ENCODE peak calls at places on chromosomes 16 and 17, in seven cellular contexts. T is heart left ventricle, B is AG09309, M is kidney epithelial cell, I is bronchial epithelial cell, N is brain microvascular endothelial cell, D is astrocyte of the cerebellum. L is an unnamed sample.

GRCh38 chr17:34259151-34259550 is 4.1 kb downstream of the CCL2 start:
- DNase-seq in T (no peak), B (no peak), M (no peak), I (peak), N (no peak), D (no peak), L (no peak)

GRCh38 chr17:75295220-75296158 is 6.3 kb upstream of the SLC25A19 start:
- DNase-seq in T (no peak), B (no peak), M (no peak), I (no peak), N (no peak), D (no peak), L (peak)

GRCh38 chr16:46929378-46930332 is 43.8 kb downstream of the DNAJA2 start:
- DNase-seq in T (peak), B (peak), M (no peak), I (peak), N (peak), D (peak), L (peak)

GRCh38 chr17:53844476-53845107 is 21.9 kb downstream of the KIF2B start:
- DNase-seq in T (no peak), B (no peak), M (no peak), I (no peak), N (no peak), D (no peak), L (no peak)

GRCh38 chr16:85984947-85985451 is 86.0 kb downstream of the IRF8 start:
- DNase-seq in T (no peak), B (no peak), M (no peak), I (no peak), N (no peak), D (no peak), L (peak)

GRCh38 chr17:19508327-19508867 is 25.3 kb upstream of the SLC47A1 start:
- DNase-seq in T (no peak), B (no peak), M (no peak), I (peak), N (no peak), D (no peak), L (peak)

GRCh38 chr16:49020436-49020835 is 261.2 kb downstream of the CBLN1 start:
- DNase-seq in T (no peak), B (no peak), M (no peak), I (no peak), N (no peak), D (no peak), L (no peak)

GRCh38 chr16:19843371-19843770 is 41.3 kb downstream of the GPRC5B start:
- DNase-seq in T (no peak), B (no peak), M (no peak), I (peak), N (no peak), D (no peak), L (no peak)

GRCh38 chr16:30886145-30886544 is 7.7 kb downstream of the BCL7C start:
- DNase-seq in T (peak), B (no peak), M (no peak), I (no peak), N (no peak), D (no peak), L (peak)

GRCh38 chr17:34382586-34383224 is 19.7 kb upstream of the CCL1 start:
- DNase-seq in T (no peak), B (no peak), M (no peak), I (no peak), N (no peak), D (no peak), L (no peak)

GRCh38 chr16:3119286-3119685 is 6.9 kb downstream of the ZNF205 start:
- DNase-seq in T (no peak), B (no peak), M (no peak), I (no peak), N (no peak), D (no peak), L (no peak)

GRCh38 chr17:40095944-40096791 is 4.2 kb downstream of the NR1D1 start:
- DNase-seq in T (peak), B (no peak), M (no peak), I (no peak), N (no peak), D (no peak), L (peak)

GRCh38 chr16:56608876-56609462 is 585 bp downstream of the MT2A start:
- DNase-seq in T (no peak), B (no peak), M (no peak), I (peak), N (no peak), D (no peak), L (no peak)

GRCh38 chr16:86566601-86566965 is at the start of gene FOXC2:
- DNase-seq in T (peak), B (peak), M (peak), I (peak), N (peak), D (peak), L (peak)

GRCh38 chr16:67183-67791 is 5.1 kb downstream of the RHBDF1 start:
- DNase-seq in T (peak), B (no peak), M (no peak), I (no peak), N (no peak), D (no peak), L (no peak)

GRCh38 chr16:27363246-27363632 is 38.7 kb upstream of the IL21R start:
- DNase-seq in T (no peak), B (no peak), M (no peak), I (no peak), N (no peak), D (no peak), L (no peak)

GRCh38 chr16:12796498-12796897 is 7.2 kb downstream of the CPPED1 start:
- DNase-seq in T (no peak), B (no peak), M (no peak), I (no peak), N (peak), D (no peak), L (no peak)

GRCh38 chr17:75036643-75037268 is 10.0 kb downstream of the ATP5PD start:
- DNase-seq in T (peak), B (no peak), M (no peak), I (peak), N (no peak), D (no peak), L (no peak)

GRCh38 chr17:68378202-68379149 is 78.8 kb downstream of the WIPI1 start:
- DNase-seq in T (peak), B (peak), M (no peak), I (peak), N (peak), D (peak), L (no peak)

GRCh38 chr16:35750701-35751104 is 2291.3 kb downstream of the TP53TG3F start:
- DNase-seq in T (no peak), B (no peak), M (no peak), I (no peak), N (no peak), D (no peak), L (no peak)

GRCh38 chr17:63039899-63040602 is 74.0 kb downstream of the TANC2 start:
- DNase-seq in T (no peak), B (no peak), M (peak), I (peak), N (peak), D (peak), L (peak)

GRCh38 chr17:21285164-21286065 is 904 bp downstream of the MAP2K3 start:
- DNase-seq in T (peak), B (no peak), M (no peak), I (peak), N (no peak), D (no peak), L (peak)

GRCh38 chr17:42016411-42016831 is 818 bp downstream of the DNAJC7 start:
- DNase-seq in T (no peak), B (no peak), M (no peak), I (peak), N (no peak), D (no peak), L (no peak)

GRCh38 chr17:49290690-49291326 is 60.2 kb upstream of the PHOSPHO1 start:
- DNase-seq in T (no peak), B (no peak), M (no peak), I (peak), N (peak), D (peak), L (no peak)

GRCh38 chr16:88591577-88592021 is 21.4 kb downstream of the ZC3H18 start:
- DNase-seq in T (no peak), B (no peak), M (no peak), I (no peak), N (no peak), D (no peak), L (peak)

GRCh38 chr16:88589441-88589840 is 19.2 kb downstream of the ZC3H18 start:
- DNase-seq in T (no peak), B (no peak), M (no peak), I (no peak), N (no peak), D (no peak), L (no peak)

GRCh38 chr16:88585269-88585668 is 15.1 kb downstream of the ZC3H18 start:
- DNase-seq in T (no peak), B (no peak), M (no peak), I (no peak), N (no peak), D (no peak), L (no peak)

GRCh38 chr16:88588754-88589153 is 18.6 kb downstream of the ZC3H18 start:
- DNase-seq in T (no peak), B (no peak), M (no peak), I (no peak), N (no peak), D (no peak), L (no peak)

DNA sequence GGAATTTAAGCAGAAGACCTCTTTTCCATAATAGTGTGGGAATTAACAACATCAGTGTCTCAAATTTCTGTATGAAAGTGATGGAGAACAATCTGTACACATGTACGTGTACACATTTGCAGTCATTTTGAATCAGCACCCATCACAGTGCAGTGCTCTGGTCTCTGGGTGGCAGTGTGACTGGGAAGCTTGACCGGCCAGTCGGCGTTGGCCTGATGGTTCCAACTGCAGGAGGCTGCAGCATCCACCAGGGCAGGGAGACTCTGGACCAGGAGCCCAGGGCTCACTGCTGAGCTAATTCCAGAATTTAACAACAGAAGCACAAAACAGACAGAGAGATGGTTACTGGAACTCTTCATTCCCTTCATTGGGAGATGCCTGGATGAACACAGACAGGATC is 17.9 kb downstream of the ZC3H18 start:
- DNase-seq in T (no peak), B (no peak), M (no peak), I (no peak), N (no peak), D (no peak), L (no peak)
- TF ChIP-seq CTCF in T (no peak), B (no peak), M (no peak), I (no peak), N (no peak), D (no peak), L (no peak)

DNA sequence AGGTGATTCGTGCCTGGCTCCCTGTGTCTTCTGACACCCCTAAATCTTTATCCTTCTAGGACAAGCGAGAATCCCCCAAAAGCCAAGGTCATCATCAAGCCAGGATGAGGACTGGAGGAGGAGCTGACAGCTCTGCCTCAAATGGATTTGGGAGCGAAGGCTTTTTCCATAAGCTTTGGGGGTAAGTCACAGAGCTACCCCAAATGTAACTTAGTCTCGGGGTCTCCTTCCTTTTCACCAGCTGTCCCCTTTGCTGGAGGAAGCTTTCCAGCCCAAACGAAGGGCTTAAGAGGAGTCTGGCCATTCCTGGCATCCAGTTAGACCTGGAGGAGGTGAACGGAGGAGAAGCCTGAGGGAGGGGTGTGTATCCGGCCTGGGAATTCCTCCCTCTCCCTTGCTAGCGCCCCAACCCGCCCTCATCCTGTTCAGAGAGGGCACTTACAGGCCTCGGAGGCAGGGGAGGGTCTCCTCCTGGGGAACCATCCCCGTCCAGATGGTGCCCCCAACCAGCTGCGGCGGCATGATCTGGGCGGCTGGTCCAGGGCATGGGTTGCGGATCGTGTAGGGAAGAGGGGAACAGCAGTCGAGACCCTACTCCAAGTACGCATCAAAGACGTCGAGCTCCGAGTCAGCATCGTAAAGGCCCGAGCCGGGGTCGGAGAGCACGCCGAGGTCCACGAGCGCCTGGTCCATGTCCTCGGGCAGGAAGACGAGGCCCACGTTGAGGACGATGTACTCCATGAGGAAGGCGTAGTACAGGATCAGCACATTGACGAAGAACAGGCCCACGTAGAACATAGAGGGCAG is 938 bp downstream of the DEXI start:
- DNase-seq in T (no peak), B (no peak), M (no peak), I (no peak), N (no peak), D (no peak), L (no peak)
- TF ChIP-seq CTCF in T (no peak), B (no peak), M (no peak), I (no peak), N (no peak), D (no peak), L (no peak)

DNA sequence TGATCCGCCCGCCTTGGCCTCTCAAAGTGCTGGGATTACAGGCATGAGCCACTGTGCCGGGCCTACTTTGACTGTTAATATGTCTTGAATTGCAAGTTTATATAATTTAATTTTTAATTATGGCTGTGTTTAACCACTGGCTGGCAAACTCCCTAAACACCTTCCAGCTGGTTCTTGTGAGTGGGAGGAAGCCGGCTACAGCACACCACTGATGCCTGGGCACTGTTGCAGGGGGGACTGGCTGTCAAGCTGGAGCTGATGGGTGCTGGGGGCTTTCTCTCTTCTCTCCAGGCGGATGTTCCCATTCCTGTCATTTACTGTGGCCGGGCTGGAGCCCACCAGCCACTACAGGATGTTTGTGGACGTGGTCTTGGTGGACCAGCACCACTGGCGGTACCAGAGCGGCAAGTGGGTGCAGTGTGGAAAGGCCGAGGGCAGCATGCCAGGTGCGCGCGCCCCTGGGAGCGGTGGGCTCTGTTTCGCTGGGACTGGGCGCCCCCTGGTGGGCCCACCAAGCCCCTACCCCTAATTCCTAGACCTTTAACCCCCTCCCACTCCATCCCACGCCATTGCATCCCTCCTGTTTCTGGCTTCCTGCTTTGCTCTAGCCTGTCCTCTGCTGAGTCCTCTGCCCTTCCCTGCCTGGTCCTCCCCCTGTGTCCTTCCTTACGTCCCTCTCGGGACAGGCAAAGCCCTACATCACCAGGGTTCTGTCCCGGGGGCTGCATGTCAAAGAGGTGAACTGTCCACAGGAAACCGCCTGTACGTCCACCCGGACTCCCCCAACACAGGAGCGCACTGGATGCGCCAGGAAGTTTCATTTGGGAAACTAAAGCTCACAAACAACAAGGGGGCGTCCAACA is 9.5 kb downstream of the TBX21 start:
- DNase-seq in T (no peak), B (no peak), M (no peak), I (no peak), N (no peak), D (no peak), L (peak)
- TF ChIP-seq CTCF in T (no peak), B (peak), M (peak), I (peak), N (peak), D (peak), L (peak)

DNA sequence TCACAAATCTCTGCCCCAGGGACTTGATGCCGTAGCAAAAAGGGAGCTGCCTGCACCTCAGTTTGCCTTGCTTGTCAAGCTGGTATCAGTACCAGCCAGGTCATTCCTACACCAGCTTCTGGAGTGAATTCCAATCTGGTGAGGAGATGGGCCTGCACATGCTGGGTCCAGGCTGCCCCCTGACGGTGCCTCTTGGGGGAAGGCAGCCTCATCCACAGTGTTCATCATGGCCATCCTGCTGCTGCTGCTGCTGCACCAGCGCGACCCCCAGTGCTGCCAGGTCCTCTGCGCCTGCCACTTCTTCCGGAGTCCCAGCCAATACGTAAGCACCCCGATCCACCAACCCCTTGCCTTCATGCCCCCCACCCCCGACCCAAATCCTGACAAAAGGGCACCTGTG is 8.3 kb downstream of the MRPL27 start:
- DNase-seq in T (no peak), B (no peak), M (no peak), I (peak), N (no peak), D (no peak), L (no peak)
- TF ChIP-seq CTCF in T (no peak), B (peak), M (peak), I (peak), N (peak), D (peak), L (no peak)

DNA sequence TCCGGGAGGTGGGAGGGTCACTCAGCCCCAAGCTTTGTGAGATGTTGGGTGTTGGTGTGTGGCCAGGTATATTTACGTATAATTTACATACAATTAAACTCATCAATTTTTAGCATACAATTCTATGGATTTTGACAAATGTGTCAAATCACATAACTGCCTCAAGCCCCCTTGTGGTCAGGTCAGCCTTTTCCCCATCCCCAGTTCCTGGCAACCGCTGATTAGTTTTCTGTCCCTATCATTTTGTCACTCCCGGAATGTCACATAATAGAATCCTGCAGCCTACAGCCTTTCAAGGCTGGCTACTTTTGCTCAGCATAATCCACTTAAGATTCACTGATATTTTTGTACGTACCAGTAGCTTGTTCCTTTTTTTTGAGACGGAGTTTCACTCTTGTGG is 19.4 kb upstream of the RAI1 start:
- DNase-seq in T (no peak), B (no peak), M (no peak), I (no peak), N (no peak), D (no peak), L (no peak)
- TF ChIP-seq CTCF in T (no peak), B (no peak), M (peak), I (no peak), N (peak), D (peak), L (peak)

GRCh38 chr16:21599158-21599993 is at the start of gene METTL9:
- DNase-seq in T (peak), B (peak), M (peak), I (peak), N (peak), D (peak), L (peak)
- TF ChIP-seq CTCF in T (no peak), B (no peak), M (no peak), I (no peak), N (no peak), D (no peak), L (no peak)

DNA sequence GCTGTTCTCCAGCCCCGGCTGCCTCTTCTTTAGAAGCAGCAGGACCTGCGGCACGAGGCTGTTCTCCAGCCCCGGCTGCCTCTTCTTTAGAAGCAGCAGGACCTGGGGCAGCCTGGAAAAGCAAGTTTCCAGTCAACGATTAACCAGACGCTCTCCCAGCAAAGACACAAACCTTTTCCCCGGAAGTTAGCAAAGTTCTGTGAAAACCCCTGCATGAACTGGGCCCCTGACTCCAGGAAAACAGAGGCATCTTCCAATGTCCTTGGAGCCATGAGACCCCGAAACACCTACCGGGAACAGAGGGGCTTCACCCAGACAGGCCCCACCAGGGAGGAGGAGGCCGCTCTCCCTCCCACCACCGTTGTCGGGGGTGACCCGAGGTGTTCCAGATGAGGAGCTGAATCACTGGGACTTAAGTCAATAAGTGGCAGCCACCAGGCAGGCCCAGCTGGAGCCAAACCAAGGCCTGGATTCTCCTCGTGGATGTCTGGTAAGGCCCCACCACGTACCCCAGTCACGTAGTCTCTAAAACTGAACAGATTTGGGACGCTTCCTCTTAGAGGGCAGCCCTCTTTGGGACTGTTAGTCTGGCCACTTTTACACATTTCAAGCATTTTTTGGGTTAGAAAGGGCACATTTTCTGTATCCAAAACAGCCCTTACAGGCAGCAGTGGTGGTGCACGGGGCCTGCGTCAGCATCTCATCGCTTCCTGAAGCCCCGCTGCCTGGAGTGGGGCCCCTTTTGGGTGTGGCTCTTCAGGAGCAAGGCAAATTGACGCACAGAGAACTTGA is at the start of gene RPH3AL:
- DNase-seq in T (no peak), B (no peak), M (peak), I (peak), N (peak), D (no peak), L (no peak)
- TF ChIP-seq CTCF in T (no peak), B (no peak), M (no peak), I (no peak), N (no peak), D (no peak), L (no peak)